ENCODE peak calls at places on chromosomes 6 and 20, in six cellular contexts. Q is tibial artery; S is left ventricle myocardium inferior; W is GM12865; H is CD8-positive, alpha-beta T cell; D is AG09309. Z is an unnamed sample.

GRCh38 chr6:121614115-121614514 is 178.7 kb downstream of the GJA1 start:
- DNase-seq in Q (no peak), S (no peak), W (no peak), H (no peak), D (no peak), Z (no peak)

GRCh38 chr6:113855500-113856010 is 1.6 kb upstream of the MARCKS start:
- DNase-seq in Q (peak), S (peak), W (peak), H (no peak), D (no peak), Z (peak)

GRCh38 chr6:27263886-27264285 is 16.4 kb downstream of the PRSS16 start:
- DNase-seq in Q (no peak), S (no peak), W (no peak), H (no peak), D (no peak), Z (no peak)

GRCh38 chr6:26258199-26258977 is 106.6 kb upstream of the BTN3A2 start:
- DNase-seq in Q (no peak), S (no peak), W (peak), H (no peak), D (no peak), Z (no peak)

GRCh38 chr6:152309648-152310047 is 327.5 kb downstream of the SYNE1 start:
- DNase-seq in Q (no peak), S (no peak), W (peak), H (peak), D (no peak), Z (no peak)

GRCh38 chr20:13799974-13800373 is 15.1 kb downstream of the NDUFAF5 start:
- DNase-seq in Q (no peak), S (no peak), W (no peak), H (no peak), D (no peak), Z (no peak)

GRCh38 chr6:35470663-35471120 is 2.5 kb downstream of the RPL10A start:
- DNase-seq in Q (no peak), S (no peak), W (no peak), H (no peak), D (no peak), Z (no peak)

GRCh38 chr6:166056637-166057036 is 111.0 kb downstream of the TBXT start:
- DNase-seq in Q (peak), S (peak), W (no peak), H (no peak), D (no peak), Z (no peak)

GRCh38 chr6:153015094-153015645 is 12.7 kb upstream of the MTRF1L start:
- DNase-seq in Q (no peak), S (no peak), W (no peak), H (no peak), D (no peak), Z (no peak)

GRCh38 chr6:2877057-2877882 is 25.8 kb downstream of the SERPINB9 start:
- DNase-seq in Q (no peak), S (no peak), W (no peak), H (no peak), D (peak), Z (no peak)

GRCh38 chr20:58688838-58689237 is 3.8 kb upstream of the NPEPL1 start:
- DNase-seq in Q (no peak), S (peak), W (no peak), H (no peak), D (no peak), Z (no peak)

GRCh38 chr6:98539669-98540207 is 294.6 kb upstream of the POU3F2 start:
- DNase-seq in Q (no peak), S (no peak), W (peak), H (no peak), D (no peak), Z (no peak)

GRCh38 chr6:112296122-112296521 is 41.8 kb upstream of the LAMA4 start:
- DNase-seq in Q (no peak), S (no peak), W (peak), H (no peak), D (no peak), Z (no peak)

GRCh38 chr6:41373919-41374617 is 38.7 kb downstream of the NCR2 start:
- DNase-seq in Q (no peak), S (no peak), W (no peak), H (no peak), D (no peak), Z (no peak)

GRCh38 chr20:4102381-4102780 is 87.0 kb upstream of the RNF24 start:
- DNase-seq in Q (no peak), S (no peak), W (no peak), H (no peak), D (no peak), Z (no peak)

GRCh38 chr20:675453-676314 is at the start of gene SCRT2:
- DNase-seq in Q (peak), S (peak), W (peak), H (peak), D (peak), Z (peak)

GRCh38 chr20:31879143-31879987 is 8.9 kb downstream of the TTLL9 start:
- DNase-seq in Q (peak), S (peak), W (peak), H (peak), D (peak), Z (peak)
- TF ChIP-seq CTCF in Q (peak), S (no peak), W (no peak), H (no peak), D (peak), Z (no peak)

GRCh38 chr6:154249499-154250298 is 106.9 kb downstream of the IPCEF1 start:
- DNase-seq in Q (no peak), S (no peak), W (peak), H (no peak), D (no peak), Z (peak)
- TF ChIP-seq CTCF in Q (no peak), S (no peak), W (no peak), H (no peak), D (no peak), Z (no peak)

GRCh38 chr6:37104935-37105781 is 64.8 kb upstream of the PIM1 start:
- DNase-seq in Q (no peak), S (no peak), W (peak), H (no peak), D (no peak), Z (no peak)

GRCh38 chr6:37103169-37104039 is 66.5 kb upstream of the PIM1 start:
- DNase-seq in Q (peak), S (peak), W (peak), H (no peak), D (no peak), Z (no peak)

GRCh38 chr6:37100740-37101139 is 69.2 kb upstream of the PIM1 start:
- DNase-seq in Q (no peak), S (no peak), W (no peak), H (no peak), D (no peak), Z (no peak)

GRCh38 chr6:37101991-37102298 is 68.0 kb upstream of the PIM1 start:
- DNase-seq in Q (no peak), S (no peak), W (no peak), H (no peak), D (no peak), Z (no peak)

GRCh38 chr6:37102299-37103168 is 67.4 kb upstream of the PIM1 start:
- DNase-seq in Q (peak), S (peak), W (peak), H (peak), D (no peak), Z (peak)
- TF ChIP-seq CTCF in Q (peak), S (peak), W (no peak), H (no peak), D (no peak), Z (no peak)

GRCh38 chr20:33929917-33930316 is 63.8 kb upstream of the RALY start:
- DNase-seq in Q (no peak), S (no peak), W (no peak), H (no peak), D (no peak), Z (no peak)
- TF ChIP-seq CTCF in Q (no peak), S (no peak), W (no peak), H (no peak), D (no peak), Z (no peak)

DNA sequence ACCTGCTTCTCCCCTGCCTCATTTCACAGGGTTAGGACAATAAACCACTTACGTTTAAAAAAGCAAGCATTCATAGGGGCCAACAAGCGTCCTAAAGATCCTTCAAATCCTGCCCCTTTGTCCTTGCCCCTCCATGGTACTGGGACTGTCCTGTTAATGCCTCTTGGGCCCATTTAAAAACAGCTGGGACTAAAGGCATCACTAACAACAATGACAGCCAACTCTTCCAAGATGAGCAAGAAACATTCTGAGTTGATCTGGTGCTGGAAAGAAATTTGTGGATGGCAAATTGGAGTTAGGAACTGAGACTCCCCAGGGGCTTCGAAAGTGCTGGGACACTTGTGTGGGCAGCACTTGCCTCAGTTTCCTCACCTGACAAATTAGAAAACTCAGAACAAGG is 93.4 kb downstream of the ZMYND8 start:
- DNase-seq in Q (no peak), S (no peak), W (peak), H (no peak), D (no peak), Z (no peak)
- TF ChIP-seq CTCF in Q (no peak), S (no peak), W (no peak), H (no peak), D (no peak), Z (no peak)